ENCODE peak calls at places on chromosomes 11 and 22, in seven cellular contexts. Q, P, O, V, E, X and B are unnamed samples.

GRCh38 chr22:37715760-37716159 is 18.9 kb downstream of the TRIOBP start:
- DNase-seq in Q (no peak), P (no peak), O (no peak), V (no peak), E (peak), X (no peak), B (no peak)

GRCh38 chr22:20750461-20751184 is 23.3 kb upstream of the SERPIND1 start:
- DNase-seq in Q (peak), P (peak), O (peak), V (no peak), E (no peak), X (no peak), B (no peak)

GRCh38 chr22:36383110-36383581 is 4.6 kb downstream of the MYH9 start:
- DNase-seq in Q (peak), P (no peak), O (peak), V (no peak), E (no peak), X (no peak), B (no peak)

GRCh38 chr22:49779853-49780271 is 47.8 kb downstream of the BRD1 start:
- DNase-seq in Q (no peak), P (no peak), O (no peak), V (no peak), E (no peak), X (no peak), B (no peak)

GRCh38 chr22:48717076-48717810 is 1110.4 kb downstream of the BRD1 start:
- DNase-seq in Q (no peak), P (no peak), O (no peak), V (no peak), E (no peak), X (no peak), B (no peak)

GRCh38 chr11:13329670-13330401 is 52.2 kb downstream of the BMAL1 start:
- DNase-seq in Q (no peak), P (no peak), O (peak), V (no peak), E (peak), X (no peak), B (no peak)

GRCh38 chr11:44071157-44071556 is 5.1 kb downstream of the ACCS start:
- DNase-seq in Q (no peak), P (no peak), O (no peak), V (no peak), E (no peak), X (no peak), B (no peak)

GRCh38 chr11:122186439-122187080 is 70.5 kb upstream of the BLID start:
- DNase-seq in Q (no peak), P (peak), O (peak), V (no peak), E (no peak), X (no peak), B (no peak)

GRCh38 chr22:36411589-36412258 is 24.0 kb upstream of the MYH9 start:
- DNase-seq in Q (no peak), P (no peak), O (no peak), V (peak), E (no peak), X (no peak), B (no peak)

GRCh38 chr11:72553748-72554147 is 119.4 kb upstream of the CLPB start:
- DNase-seq in Q (no peak), P (peak), O (no peak), V (no peak), E (no peak), X (peak), B (peak)

GRCh38 chr11:10641314-10642206 is 52.0 kb downstream of the IRAG1 start:
- DNase-seq in Q (peak), P (no peak), O (no peak), V (no peak), E (no peak), X (no peak), B (no peak)

GRCh38 chr22:42646569-42647525 is 2.3 kb downstream of the CYB5R3 start:
- DNase-seq in Q (no peak), P (no peak), O (no peak), V (no peak), E (no peak), X (peak), B (no peak)

GRCh38 chr11:97754976-97755375 is 1265.8 kb upstream of the CNTN5 start:
- DNase-seq in Q (no peak), P (no peak), O (no peak), V (no peak), E (no peak), X (no peak), B (no peak)

GRCh38 chr11:4751201-4751600 is 18.5 kb downstream of the OR51F1 start:
- DNase-seq in Q (no peak), P (no peak), O (no peak), V (no peak), E (no peak), X (no peak), B (no peak)

GRCh38 chr11:120097721-120098385 is 40.1 kb downstream of the TRIM29 start:
- DNase-seq in Q (no peak), P (no peak), O (no peak), V (no peak), E (peak), X (no peak), B (no peak)

GRCh38 chr11:39304586-39304985 is 2154.9 kb downstream of the LRRC4C start:
- DNase-seq in Q (no peak), P (no peak), O (no peak), V (no peak), E (no peak), X (no peak), B (no peak)

GRCh38 chr11:118211006-118211405 is 13.8 kb downstream of the JAML start:
- DNase-seq in Q (no peak), P (no peak), O (no peak), V (no peak), E (no peak), X (no peak), B (peak)

GRCh38 chr11:27158763-27159679 is 118.4 kb downstream of the BBOX1 start:
- DNase-seq in Q (no peak), P (peak), O (peak), V (peak), E (peak), X (peak), B (no peak)

GRCh38 chr22:46052331-46052771 is 75.4 kb upstream of the WNT7B start:
- DNase-seq in Q (no peak), P (no peak), O (no peak), V (no peak), E (no peak), X (no peak), B (no peak)

GRCh38 chr11:129285387-129285786 is 90.3 kb upstream of the BARX2 start:
- DNase-seq in Q (no peak), P (no peak), O (no peak), V (no peak), E (no peak), X (no peak), B (no peak)

GRCh38 chr11:17476317-17477083 is at the start of gene ABCC8:
- DNase-seq in Q (no peak), P (peak), O (no peak), V (no peak), E (peak), X (peak), B (peak)

GRCh38 chr11:68552542-68552941 is 92.0 kb downstream of the PPP6R3 start:
- DNase-seq in Q (no peak), P (no peak), O (no peak), V (no peak), E (no peak), X (no peak), B (no peak)

GRCh38 chr22:34943830-34944229 is 122.1 kb upstream of the ISX start:
- DNase-seq in Q (no peak), P (peak), O (no peak), V (no peak), E (no peak), X (no peak), B (no peak)

GRCh38 chr11:102457865-102458264 is 5.3 kb upstream of the TMEM123 start:
- DNase-seq in Q (no peak), P (no peak), O (no peak), V (no peak), E (no peak), X (no peak), B (no peak)

GRCh38 chr11:8262552-8263108 is 1.0 kb downstream of the LMO1 start:
- DNase-seq in Q (no peak), P (no peak), O (peak), V (no peak), E (no peak), X (no peak), B (no peak)

GRCh38 chr22:44396727-44397722 is 84.3 kb upstream of the SHISAL1 start:
- DNase-seq in Q (no peak), P (no peak), O (no peak), V (no peak), E (peak), X (no peak), B (no peak)

GRCh38 chr11:111403021-111403725 is 24.1 kb upstream of the POU2AF1 start:
- DNase-seq in Q (no peak), P (no peak), O (no peak), V (no peak), E (no peak), X (no peak), B (no peak)

GRCh38 chr11:24082860-24083259 is 414.0 kb upstream of the LUZP2 start:
- DNase-seq in Q (no peak), P (no peak), O (no peak), V (no peak), E (no peak), X (no peak), B (no peak)

GRCh38 chr11:44457862-44458261 is 107.6 kb upstream of the CD82 start:
- DNase-seq in Q (no peak), P (no peak), O (no peak), V (no peak), E (peak), X (no peak), B (no peak)

GRCh38 chr22:48892571-48893287 is 934.9 kb downstream of the BRD1 start:
- DNase-seq in Q (no peak), P (no peak), O (no peak), V (no peak), E (no peak), X (no peak), B (no peak)

GRCh38 chr22:37904572-37905533 is 1.2 kb upstream of the MICALL1 start:
- DNase-seq in Q (no peak), P (peak), O (peak), V (peak), E (peak), X (peak), B (peak)

GRCh38 chr11:120285256-120285655 is 39.8 kb upstream of the TLCD5 start:
- DNase-seq in Q (no peak), P (no peak), O (no peak), V (no peak), E (peak), X (no peak), B (no peak)

GRCh38 chr11:30342736-30343166 is 19.8 kb downstream of the ARL14EP start:
- DNase-seq in Q (peak), P (no peak), O (no peak), V (no peak), E (no peak), X (no peak), B (no peak)
- TF ChIP-seq RFX5 in Q (no peak), P (no peak), O (no peak), V (no peak), E (no peak), X (no peak), B (no peak)

DNA sequence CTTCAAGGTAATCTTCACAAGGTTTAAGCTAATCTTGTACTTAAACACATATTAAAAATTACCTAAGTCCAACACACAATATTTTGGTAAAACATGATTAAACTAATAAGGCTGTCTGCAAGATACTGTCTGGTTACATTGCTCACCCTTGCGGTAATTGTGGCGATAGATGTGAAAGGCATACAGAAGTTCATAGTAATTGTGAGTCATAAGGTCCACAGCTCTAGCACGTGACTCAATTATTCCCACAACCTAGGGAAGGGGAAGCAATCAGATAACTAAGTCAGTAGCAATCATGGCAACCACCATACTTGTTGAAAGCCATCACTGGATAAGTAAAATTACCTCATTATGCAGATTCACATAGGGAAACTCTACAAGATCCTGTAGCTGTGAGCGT is 30.5 kb upstream of the FNBP4 start:
- DNase-seq in Q (no peak), P (no peak), O (peak), V (no peak), E (no peak), X (no peak), B (no peak)
- TF ChIP-seq RFX5 in Q (no peak), P (no peak), O (no peak), V (no peak), E (no peak), X (no peak), B (no peak)

DNA sequence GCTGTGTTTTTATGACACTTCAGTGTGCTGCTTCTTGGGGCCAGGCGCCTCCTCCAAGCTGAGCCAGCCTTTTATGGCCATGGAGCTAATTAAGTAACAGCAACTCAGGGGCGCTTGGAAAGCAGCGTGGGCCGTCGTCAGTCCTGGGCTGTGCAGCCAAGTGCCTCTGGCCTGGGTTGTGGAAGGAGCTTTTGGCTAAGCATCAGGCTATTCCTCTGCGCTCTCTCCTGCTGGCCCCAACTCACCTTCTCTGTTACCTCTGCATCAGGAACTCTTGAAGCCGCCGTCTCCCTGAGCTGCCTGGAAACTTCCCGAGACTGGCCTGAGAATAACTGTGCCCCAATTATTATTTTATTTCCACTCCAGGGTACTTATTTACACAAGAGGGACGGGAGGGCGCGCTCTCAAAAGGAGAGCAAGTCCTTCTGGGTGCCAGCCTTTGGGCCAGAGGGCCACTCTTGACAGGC is 38.7 kb upstream of the NAV2 start:
- DNase-seq in Q (no peak), P (no peak), O (no peak), V (no peak), E (no peak), X (no peak), B (peak)
- TF ChIP-seq RFX5 in Q (no peak), P (no peak), O (no peak), V (no peak), E (no peak), X (no peak), B (no peak)

DNA sequence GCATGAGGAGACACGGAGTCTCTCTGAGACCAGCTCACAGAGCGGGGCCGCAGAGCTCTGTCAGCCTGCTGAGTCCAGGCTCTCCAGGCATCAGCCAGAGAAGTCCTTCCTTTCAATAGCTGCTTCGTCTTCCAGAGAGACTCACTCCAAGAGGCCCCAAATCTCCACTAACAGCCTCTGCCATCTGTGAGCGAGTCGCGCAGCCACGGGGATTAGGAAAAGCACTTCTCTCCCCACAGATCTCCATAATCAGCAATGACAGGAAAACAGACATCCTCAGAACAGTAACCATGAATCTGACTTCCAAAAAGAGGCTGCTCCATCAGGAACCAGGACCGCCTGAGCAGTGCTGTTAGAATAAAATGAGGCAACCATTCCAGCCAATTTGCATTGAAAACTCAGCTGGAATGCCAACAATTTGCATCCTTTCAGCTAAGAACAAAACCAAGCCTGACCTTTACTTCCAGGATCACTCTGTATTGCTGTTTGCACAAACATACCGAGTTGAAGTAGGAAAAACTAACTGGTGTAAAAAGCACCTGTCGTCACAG is 65.4 kb downstream of the SMCO4 start:
- DNase-seq in Q (no peak), P (no peak), O (peak), V (no peak), E (no peak), X (no peak), B (peak)
- TF ChIP-seq RFX5 in Q (no peak), P (no peak), O (no peak), V (no peak), E (no peak), X (no peak), B (no peak)

DNA sequence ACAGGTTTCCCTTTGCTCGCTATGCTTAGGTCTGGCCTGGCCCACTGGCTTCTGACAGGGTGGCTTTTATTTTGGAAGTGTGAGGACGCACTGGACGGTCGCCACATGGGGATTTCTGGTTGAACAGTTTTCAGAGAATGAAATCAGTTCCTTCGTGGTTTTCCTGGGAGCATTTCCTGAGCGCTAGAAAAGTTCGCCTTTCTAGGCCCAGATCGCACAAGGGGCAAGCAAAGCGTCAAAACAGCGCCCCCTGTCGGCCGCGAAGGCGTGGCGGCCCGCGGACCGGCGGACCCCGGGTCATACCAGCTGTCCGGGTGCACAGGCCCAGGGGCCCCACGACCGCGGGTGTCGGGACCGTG is 12.7 kb upstream of the CYP2R1 start:
- DNase-seq in Q (no peak), P (peak), O (peak), V (no peak), E (no peak), X (peak), B (peak)
- TF ChIP-seq RFX5 in Q (no peak), P (no peak), O (no peak), V (no peak), E (no peak), X (no peak), B (no peak)

DNA sequence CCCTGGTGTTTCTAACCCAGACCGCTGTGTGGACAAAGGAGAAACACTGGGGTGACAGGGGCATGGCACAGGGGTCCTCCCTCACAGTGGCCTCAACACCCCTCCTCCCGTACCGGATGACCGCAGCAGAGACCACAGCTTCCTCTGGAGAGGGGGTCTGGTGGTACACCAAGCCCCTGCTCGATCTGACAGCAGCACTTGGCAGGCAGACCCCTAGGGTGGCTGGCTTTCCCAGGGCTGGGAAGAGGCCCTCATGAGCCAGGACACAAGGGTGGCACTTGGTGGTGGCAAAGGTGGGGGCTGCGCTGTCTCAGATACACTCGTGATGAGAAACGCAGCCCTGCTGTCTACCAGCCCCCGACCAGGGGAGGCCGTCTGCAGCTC is 38.7 kb downstream of the DUSP8 start:
- DNase-seq in Q (no peak), P (no peak), O (no peak), V (no peak), E (no peak), X (no peak), B (no peak)
- TF ChIP-seq RFX5 in Q (no peak), P (no peak), O (no peak), V (no peak), E (no peak), X (no peak), B (no peak)

GRCh38 chr11:35949242-35949641 is 5.4 kb downstream of the LDLRAD3 start:
- DNase-seq in Q (no peak), P (no peak), O (no peak), V (no peak), E (no peak), X (no peak), B (no peak)

GRCh38 chr11:35950082-35950481 is 6.2 kb downstream of the LDLRAD3 start:
- DNase-seq in Q (no peak), P (no peak), O (no peak), V (no peak), E (no peak), X (no peak), B (no peak)

GRCh38 chr11:35954205-35954604 is 10.3 kb downstream of the LDLRAD3 start:
- DNase-seq in Q (no peak), P (no peak), O (no peak), V (no peak), E (no peak), X (no peak), B (no peak)

GRCh38 chr11:35953081-35953480 is 9.2 kb downstream of the LDLRAD3 start:
- DNase-seq in Q (no peak), P (no peak), O (no peak), V (no peak), E (peak), X (no peak), B (no peak)

DNA sequence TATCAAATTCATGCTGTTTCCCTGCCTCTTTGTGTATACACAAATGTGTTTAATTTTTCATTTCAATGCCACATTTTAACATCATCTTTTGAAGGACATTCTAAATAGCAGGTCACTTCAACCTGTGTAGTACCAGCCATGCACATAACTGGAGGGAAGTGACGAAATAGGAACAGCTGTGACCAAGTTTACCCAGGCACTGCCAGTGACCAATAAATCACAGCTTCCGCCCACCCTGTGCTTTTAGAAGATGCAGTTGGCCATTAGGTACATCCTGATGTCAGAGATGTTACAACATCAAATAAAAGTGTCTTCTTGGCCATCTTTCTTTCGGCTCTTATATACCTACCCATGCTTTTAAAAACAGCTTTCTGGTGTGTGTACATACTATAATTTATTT is 7.8 kb downstream of the LDLRAD3 start:
- DNase-seq in Q (no peak), P (no peak), O (no peak), V (no peak), E (no peak), X (no peak), B (no peak)
- TF ChIP-seq RFX5 in Q (no peak), P (no peak), O (no peak), V (no peak), E (no peak), X (no peak), B (no peak)

DNA sequence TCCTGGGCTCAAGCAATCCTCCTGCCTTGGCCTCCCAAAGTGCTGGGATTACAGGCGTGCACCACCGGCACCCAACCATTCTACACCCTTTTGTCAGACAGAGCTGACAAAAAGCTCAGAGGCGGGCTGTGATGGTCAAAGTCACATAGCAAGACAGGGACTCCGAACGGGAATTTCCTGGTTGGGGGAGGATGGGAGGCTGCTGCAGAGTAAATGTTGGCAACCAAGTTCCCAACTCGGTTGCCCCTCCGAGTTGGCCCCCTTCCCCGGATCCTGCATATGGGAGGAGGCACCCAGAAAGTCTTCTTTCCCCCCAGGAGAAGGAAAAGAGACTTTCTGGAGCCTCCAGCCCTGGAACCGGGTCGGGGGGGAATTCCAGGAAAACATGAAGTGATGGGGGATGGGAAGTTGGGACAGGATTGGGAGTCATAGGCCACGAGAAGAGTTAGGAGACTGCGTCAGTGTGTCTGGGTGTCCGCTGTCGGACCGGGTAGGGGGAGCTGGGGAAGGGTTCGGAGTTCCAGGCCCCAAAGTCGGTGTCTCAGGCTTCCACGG is 640 bp downstream of the SELENOM start:
- DNase-seq in Q (no peak), P (peak), O (peak), V (no peak), E (no peak), X (no peak), B (no peak)
- TF ChIP-seq RFX5 in Q (no peak), P (no peak), O (no peak), V (no peak), E (no peak), X (no peak), B (no peak)